ENCODE peak calls at places on chromosomes 6 and 20, in eight cellular contexts. J is MCF 10A, W is WTC11, F is neural crest cell, V is tibial artery, M is left lung, X is RWPE1, Q is progenitor cell of endocrine pancreas. Y is an unnamed sample.

GRCh38 chr6:111871725-111872520 is 1.3 kb downstream of the FYN start:
- DNase-seq in X (no peak), V (no peak), F (peak; percentile 37), M (no peak), W (no peak), J (no peak), Q (no peak), Y (no peak)

GRCh38 chr6:12576389-12576788 is 140.2 kb upstream of the PHACTR1 start:
- DNase-seq in J (peak; percentile 34), F (no peak), Q (no peak), X (peak; percentile 67), W (no peak), M (no peak), V (no peak), Y (no peak)

GRCh38 chr6:34102099-34102656 is 43.7 kb downstream of the GRM4 start:
- DNase-seq in Q (no peak), F (no peak), M (no peak), W (no peak), J (no peak), V (no peak), X (no peak), Y (no peak)

GRCh38 chr6:39880521-39881048 is 53.7 kb downstream of the MOCS1 start:
- DNase-seq in V (no peak), F (no peak), X (no peak), W (no peak), Q (no peak), J (no peak), M (no peak), Y (no peak)

GRCh38 chr6:105594821-105595220 is 191.9 kb upstream of the PREP start:
- DNase-seq in X (no peak), W (no peak), F (no peak), J (no peak), M (no peak), Q (no peak), V (no peak), Y (no peak)

GRCh38 chr6:33116881-33117711 is 41.3 kb downstream of the HLA-DPB1 start:
- DNase-seq in X (no peak), F (no peak), J (no peak), V (no peak), W (peak; percentile 70), Q (no peak), M (no peak), Y (no peak)

GRCh38 chr6:145627451-145627850 is 107.9 kb downstream of the EPM2A start:
- DNase-seq in F (no peak), J (no peak), Q (no peak), M (no peak), V (no peak), X (no peak), W (no peak), Y (no peak)

GRCh38 chr20:30284533-30284932 is 972.9 kb upstream of the DEFB115 start:
- DNase-seq in M (no peak), Q (no peak), F (no peak), J (no peak), W (no peak), V (no peak), X (no peak), Y (no peak)

GRCh38 chr6:160102956-160103824 is 18.4 kb upstream of the SLC22A1 start:
- DNase-seq in F (peak; percentile 8), W (peak; percentile 55), V (peak; percentile 65), J (peak; percentile 48), X (peak; percentile 14), M (no peak), Q (no peak), Y (peak; percentile 57)

GRCh38 chr6:166905505-166906134 is 50.7 kb downstream of the RNASET2 start:
- DNase-seq in X (no peak), Q (no peak), F (no peak), V (no peak), W (no peak), M (no peak), J (no peak), Y (no peak)

GRCh38 chr6:102717737-102718427 is 1324.4 kb downstream of the GRIK2 start:
- DNase-seq in V (no peak), J (no peak), F (no peak), M (no peak), Q (no peak), W (no peak), X (no peak), Y (no peak)

GRCh38 chr20:44993343-44993742 is 27.0 kb downstream of the STK4 start:
- DNase-seq in Q (no peak), W (no peak), V (no peak), F (no peak), J (peak; percentile 32), X (peak; percentile 75), M (no peak), Y (no peak)

GRCh38 chr20:609371-609964 is 641 bp downstream of the TCF15 start:
- DNase-seq in V (no peak), M (no peak), Q (no peak), W (peak; percentile 27), F (no peak), X (no peak), J (no peak), Y (no peak)

GRCh38 chr6:116580198-116580597 is 8.9 kb downstream of the RWDD1 start:
- DNase-seq in Q (no peak), M (no peak), X (no peak), J (no peak), W (no peak), V (no peak), F (no peak), Y (no peak)

GRCh38 chr6:47680056-47680455 is 18.3 kb upstream of the ADGRF4 start:
- DNase-seq in V (no peak), F (no peak), M (no peak), W (no peak), X (no peak), Q (no peak), J (peak; percentile 52), Y (no peak)

GRCh38 chr6:112163295-112164257 is 76.2 kb downstream of the FAM229B start:
- DNase-seq in W (peak; percentile 84), X (peak; percentile 75), V (no peak), J (peak; percentile 71), M (peak; percentile 52), Q (peak; percentile 64), F (peak; percentile 88), Y (peak; percentile 60)

GRCh38 chr6:89032599-89032998 is 48.0 kb upstream of the PNRC1 start:
- DNase-seq in V (no peak), X (no peak), M (no peak), J (peak; percentile 33), W (no peak), Q (no peak), F (no peak), Y (no peak)

GRCh38 chr20:6819599-6819998 is 52.1 kb downstream of the BMP2 start:
- DNase-seq in W (no peak), M (no peak), Q (no peak), V (no peak), F (no peak), J (peak; percentile 42), X (peak; percentile 42), Y (no peak)
- TF ChIP-seq CTCF in W (no peak), M (no peak), Q (peak; percentile 32), V (peak; percentile 14), F (no peak), J (peak; percentile 34), X (peak; percentile 17), Y (no peak)

GRCh38 chr20:42678895-42679294 is 510.8 kb downstream of the PTPRT start:
- DNase-seq in Q (no peak), V (no peak), M (no peak), J (no peak), W (peak; percentile 28), F (no peak), X (no peak), Y (no peak)
- TF ChIP-seq CTCF in Q (peak; percentile 42), V (no peak), M (peak; percentile 17), J (no peak), W (peak; percentile 20), F (peak; percentile 45), X (peak; percentile 36), Y (no peak)

GRCh38 chr6:125968493-125968892 is 11.9 kb downstream of the HINT3 start:
- DNase-seq in W (no peak), M (no peak), X (no peak), F (no peak), Q (no peak), V (no peak), J (no peak), Y (no peak)

GRCh38 chr6:125970760-125971159 is 14.2 kb downstream of the HINT3 start:
- DNase-seq in M (no peak), X (no peak), W (no peak), V (no peak), Q (no peak), J (no peak), F (no peak), Y (no peak)

GRCh38 chr6:125979101-125979500 is 7.2 kb upstream of the TRMT11 start:
- DNase-seq in X (no peak), V (no peak), F (no peak), Q (no peak), M (no peak), W (no peak), J (no peak), Y (no peak)

DNA sequence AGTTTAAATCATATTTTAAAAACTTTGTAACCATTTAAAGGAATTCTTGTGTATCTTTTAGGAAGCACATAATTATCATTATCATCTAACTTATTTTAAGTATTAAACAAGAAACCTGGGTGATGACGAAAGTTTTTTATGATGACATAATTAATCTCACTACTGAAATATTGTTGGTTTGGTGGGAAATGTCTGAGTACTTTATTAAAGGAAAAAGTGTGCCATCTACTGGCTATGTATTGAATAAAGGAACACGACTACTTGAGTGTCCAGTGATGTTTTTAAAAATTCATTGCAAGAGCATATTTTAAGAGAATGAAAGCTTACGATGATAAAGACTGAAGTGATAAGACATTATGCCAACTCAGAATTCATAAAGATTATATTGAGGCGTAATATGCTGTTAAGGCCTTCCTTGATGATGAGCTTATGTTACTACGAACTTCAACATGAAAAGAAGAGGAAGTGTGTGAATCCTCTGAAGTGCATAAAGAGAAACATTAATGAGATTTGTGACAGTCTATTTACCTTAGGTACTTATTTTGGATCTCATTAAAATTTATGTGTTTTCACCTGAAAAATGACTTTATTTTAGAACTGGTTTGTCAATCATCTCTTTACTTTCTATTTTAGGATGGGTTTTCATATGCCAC is 12.0 kb upstream of the TRMT11 start:
- DNase-seq in W (no peak), F (no peak), V (no peak), Q (no peak), J (peak; percentile 66), M (no peak), X (no peak), Y (no peak)
- TF ChIP-seq CTCF in W (no peak), F (peak; percentile 73), V (peak; percentile 54), Q (peak; percentile 57), J (peak; percentile 44), M (peak; percentile 49), X (peak; percentile 63), Y (peak; percentile 52)

DNA sequence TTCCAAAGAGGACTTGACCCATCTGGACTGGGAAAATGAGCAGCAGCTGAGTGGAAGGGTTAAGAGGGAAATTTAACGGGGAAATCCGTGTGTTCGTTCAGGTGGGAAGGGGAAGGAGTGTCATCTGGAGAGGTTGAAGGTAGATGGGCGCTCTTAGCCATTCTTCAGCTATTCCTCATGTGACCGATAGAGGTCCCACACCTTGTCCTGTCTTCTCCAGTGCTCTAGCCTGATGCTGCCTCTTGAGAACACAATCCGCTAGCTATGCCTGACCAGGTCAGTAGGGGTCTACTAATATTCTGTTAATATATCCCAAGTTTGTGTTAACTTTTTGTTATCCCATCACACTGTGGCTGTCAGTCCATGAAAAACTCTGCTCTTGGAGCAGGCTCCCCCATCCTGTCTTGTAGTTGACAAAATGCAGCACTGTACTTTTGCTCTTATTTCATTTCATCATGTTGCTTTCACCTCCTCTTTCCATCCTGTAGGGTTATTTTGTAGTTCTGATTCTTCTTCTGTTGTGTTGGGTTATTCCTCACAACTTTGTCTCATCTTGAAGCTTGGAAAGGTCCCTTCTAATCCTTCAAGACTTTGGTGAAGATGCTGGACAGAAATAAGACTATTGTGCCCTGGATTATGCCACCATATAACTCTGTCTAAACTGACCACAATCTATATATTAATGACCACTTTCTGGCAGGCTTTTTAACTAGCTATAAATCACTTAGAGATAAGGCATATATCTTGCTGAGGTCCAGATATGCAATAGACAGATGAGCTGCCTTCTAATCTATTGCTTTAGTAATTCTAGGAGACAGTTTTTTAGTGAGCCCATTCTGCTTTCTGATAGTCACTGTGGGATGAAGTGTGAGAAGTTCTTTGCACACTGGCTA is 123.4 kb upstream of the SUPT3H start:
- DNase-seq in Q (no peak), F (no peak), V (no peak), W (peak; percentile 30), J (no peak), X (no peak), M (no peak), Y (peak; percentile 8)
- TF ChIP-seq CTCF in Q (peak; percentile 54), F (peak; percentile 53), V (no peak), W (peak; percentile 67), J (peak; percentile 10), X (no peak), M (no peak), Y (peak; percentile 41)

Y was measured in GM13977.